ENCODE peak calls at places on chromosomes 2 and 18, in four cellular contexts. One of them, this sample, is unnamed.

GRCh38 chr2:162710282-162710891 is 128.2 kb downstream of the KCNH7 start:
- DNase-seq in adrenal gland: no peak
- DNase-seq in bronchial epithelial cell: peak
- DNase-seq in tibial nerve: no peak
- DNase-seq in this sample: no peak

GRCh38 chr18:25686960-25687520 is 335.1 kb upstream of the ZNF521 start:
- DNase-seq in adrenal gland: no peak
- DNase-seq in bronchial epithelial cell: no peak
- DNase-seq in tibial nerve: no peak
- DNase-seq in this sample: peak

GRCh38 chr2:127332335-127332734 is 38.4 kb upstream of the ERCC3 start:
- DNase-seq in adrenal gland: no peak
- DNase-seq in bronchial epithelial cell: no peak
- DNase-seq in tibial nerve: no peak
- DNase-seq in this sample: no peak

GRCh38 chr18:36593641-36594040 is 235.2 kb downstream of the TPGS2 start:
- DNase-seq in adrenal gland: no peak
- DNase-seq in bronchial epithelial cell: no peak
- DNase-seq in tibial nerve: no peak
- DNase-seq in this sample: no peak

GRCh38 chr2:207107551-207107950 is 58.2 kb downstream of the KLF7 start:
- DNase-seq in adrenal gland: no peak
- DNase-seq in bronchial epithelial cell: no peak
- DNase-seq in tibial nerve: no peak
- DNase-seq in this sample: no peak

GRCh38 chr18:70420151-70420898 is 131.5 kb downstream of the SOCS6 start:
- DNase-seq in adrenal gland: no peak
- DNase-seq in bronchial epithelial cell: peak
- DNase-seq in tibial nerve: no peak
- DNase-seq in this sample: peak

GRCh38 chr2:152471499-152471898 is 136.5 kb downstream of the FMNL2 start:
- DNase-seq in adrenal gland: no peak
- DNase-seq in bronchial epithelial cell: no peak
- DNase-seq in tibial nerve: no peak
- DNase-seq in this sample: no peak

GRCh38 chr2:11582526-11583202 is 48.8 kb downstream of the GREB1 start:
- DNase-seq in adrenal gland: peak
- DNase-seq in bronchial epithelial cell: peak
- DNase-seq in tibial nerve: peak
- DNase-seq in this sample: peak

GRCh38 chr2:235238537-235238936 is 255.3 kb upstream of the AGAP1 start:
- DNase-seq in adrenal gland: peak
- DNase-seq in bronchial epithelial cell: no peak
- DNase-seq in tibial nerve: peak
- DNase-seq in this sample: peak

GRCh38 chr2:241577413-241578122 is 19.0 kb downstream of the BOK start:
- DNase-seq in adrenal gland: no peak
- DNase-seq in bronchial epithelial cell: no peak
- DNase-seq in tibial nerve: no peak
- DNase-seq in this sample: peak

GRCh38 chr2:157990173-157990572 is 111.5 kb upstream of the UPP2 start:
- DNase-seq in adrenal gland: no peak
- DNase-seq in bronchial epithelial cell: no peak
- DNase-seq in tibial nerve: no peak
- DNase-seq in this sample: no peak

GRCh38 chr2:212777020-212777491 is 238.5 kb upstream of the ERBB4 start:
- DNase-seq in adrenal gland: no peak
- DNase-seq in bronchial epithelial cell: peak
- DNase-seq in tibial nerve: no peak
- DNase-seq in this sample: peak

GRCh38 chr18:79952996-79953559 is 1.6 kb upstream of the SLC66A2 start:
- DNase-seq in adrenal gland: peak
- DNase-seq in bronchial epithelial cell: no peak
- DNase-seq in tibial nerve: no peak
- DNase-seq in this sample: no peak

GRCh38 chr18:52701219-52701935 is 361.4 kb downstream of the DCC start:
- DNase-seq in adrenal gland: no peak
- DNase-seq in bronchial epithelial cell: no peak
- DNase-seq in tibial nerve: no peak
- DNase-seq in this sample: no peak

GRCh38 chr2:78707776-78708386 is 317.6 kb upstream of the REG3G start:
- DNase-seq in adrenal gland: no peak
- DNase-seq in bronchial epithelial cell: no peak
- DNase-seq in tibial nerve: no peak
- DNase-seq in this sample: no peak

GRCh38 chr2:112293636-112294401 is 18.4 kb downstream of the ZC3H6 start:
- DNase-seq in adrenal gland: no peak
- DNase-seq in bronchial epithelial cell: no peak
- DNase-seq in tibial nerve: no peak
- DNase-seq in this sample: no peak

GRCh38 chr18:12391487-12392136 is 14.6 kb upstream of the AFG3L2 start:
- DNase-seq in adrenal gland: peak
- DNase-seq in bronchial epithelial cell: peak
- DNase-seq in tibial nerve: no peak
- DNase-seq in this sample: peak

GRCh38 chr18:8770655-8771054 is 65.3 kb downstream of the MTCL1 start:
- DNase-seq in adrenal gland: no peak
- DNase-seq in bronchial epithelial cell: no peak
- DNase-seq in tibial nerve: no peak
- DNase-seq in this sample: no peak

GRCh38 chr18:79916546-79917350 is 34.7 kb downstream of the SLC66A2 start:
- DNase-seq in adrenal gland: no peak
- DNase-seq in bronchial epithelial cell: no peak
- DNase-seq in tibial nerve: no peak
- DNase-seq in this sample: no peak

GRCh38 chr2:239876948-239877289 is 148.2 kb downstream of the NDUFA10 start:
- DNase-seq in adrenal gland: no peak
- DNase-seq in bronchial epithelial cell: no peak
- DNase-seq in tibial nerve: no peak
- DNase-seq in this sample: no peak

GRCh38 chr18:48470484-48471180 is 61.4 kb upstream of the ZBTB7C start:
- DNase-seq in adrenal gland: no peak
- DNase-seq in bronchial epithelial cell: no peak
- DNase-seq in tibial nerve: no peak
- DNase-seq in this sample: peak

GRCh38 chr2:119549236-119549635 is 5.0 kb downstream of the CFAP221 start:
- DNase-seq in adrenal gland: peak
- DNase-seq in bronchial epithelial cell: peak
- DNase-seq in tibial nerve: no peak
- DNase-seq in this sample: no peak

GRCh38 chr2:119196301-119197124 is 27.1 kb upstream of the STEAP3 start:
- DNase-seq in adrenal gland: no peak
- DNase-seq in bronchial epithelial cell: peak
- DNase-seq in tibial nerve: no peak
- DNase-seq in this sample: peak

GRCh38 chr2:167769020-167769419 is 478.4 kb downstream of the STK39 start:
- DNase-seq in adrenal gland: no peak
- DNase-seq in bronchial epithelial cell: no peak
- DNase-seq in tibial nerve: no peak
- DNase-seq in this sample: no peak

GRCh38 chr18:21273568-21273967 is 31.5 kb downstream of the GREB1L start:
- DNase-seq in adrenal gland: no peak
- DNase-seq in bronchial epithelial cell: no peak
- DNase-seq in tibial nerve: no peak
- DNase-seq in this sample: no peak

GRCh38 chr2:145685323-145686050 is 1165.6 kb upstream of the ZEB2 start:
- DNase-seq in adrenal gland: no peak
- DNase-seq in bronchial epithelial cell: peak
- DNase-seq in tibial nerve: no peak
- DNase-seq in this sample: no peak

GRCh38 chr2:86704482-86704971 is 15.6 kb upstream of the RMND5A start:
- DNase-seq in adrenal gland: peak
- DNase-seq in bronchial epithelial cell: peak
- DNase-seq in tibial nerve: no peak
- DNase-seq in this sample: peak

GRCh38 chr2:26068602-26069298 is 34.9 kb downstream of the RAB10 start:
- DNase-seq in adrenal gland: no peak
- DNase-seq in bronchial epithelial cell: peak
- DNase-seq in tibial nerve: no peak
- DNase-seq in this sample: peak

GRCh38 chr2:177204417-177204816 is 8.2 kb upstream of the HNRNPA3 start:
- DNase-seq in adrenal gland: no peak
- DNase-seq in bronchial epithelial cell: no peak
- DNase-seq in tibial nerve: no peak
- DNase-seq in this sample: no peak

GRCh38 chr2:137190411-137191190 is 425.3 kb downstream of the THSD7B start:
- DNase-seq in adrenal gland: no peak
- DNase-seq in bronchial epithelial cell: no peak
- DNase-seq in tibial nerve: no peak
- DNase-seq in this sample: no peak
- H3K4me3 ChIP-seq in adrenal gland: no peak
- H3K4me3 ChIP-seq in bronchial epithelial cell: no peak
- H3K4me3 ChIP-seq in tibial nerve: no peak
- H3K4me3 ChIP-seq in this sample: no peak

GRCh38 chr2:68423966-68424650 is 43.0 kb downstream of the FBXO48 start:
- DNase-seq in adrenal gland: no peak
- DNase-seq in bronchial epithelial cell: peak
- DNase-seq in tibial nerve: no peak
- DNase-seq in this sample: no peak
- H3K4me3 ChIP-seq in adrenal gland: no peak
- H3K4me3 ChIP-seq in bronchial epithelial cell: no peak
- H3K4me3 ChIP-seq in tibial nerve: no peak
- H3K4me3 ChIP-seq in this sample: no peak

GRCh38 chr2:133252770-133253355 is 315.4 kb downstream of the NCKAP5 start:
- DNase-seq in adrenal gland: no peak
- DNase-seq in bronchial epithelial cell: no peak
- DNase-seq in tibial nerve: no peak
- DNase-seq in this sample: no peak

GRCh38 chr2:133249362-133249761 is 318.9 kb downstream of the NCKAP5 start:
- DNase-seq in adrenal gland: no peak
- DNase-seq in bronchial epithelial cell: peak
- DNase-seq in tibial nerve: no peak
- DNase-seq in this sample: no peak

GRCh38 chr2:133248264-133248663 is 320.0 kb downstream of the NCKAP5 start:
- DNase-seq in adrenal gland: no peak
- DNase-seq in bronchial epithelial cell: no peak
- DNase-seq in tibial nerve: no peak
- DNase-seq in this sample: no peak

DNA sequence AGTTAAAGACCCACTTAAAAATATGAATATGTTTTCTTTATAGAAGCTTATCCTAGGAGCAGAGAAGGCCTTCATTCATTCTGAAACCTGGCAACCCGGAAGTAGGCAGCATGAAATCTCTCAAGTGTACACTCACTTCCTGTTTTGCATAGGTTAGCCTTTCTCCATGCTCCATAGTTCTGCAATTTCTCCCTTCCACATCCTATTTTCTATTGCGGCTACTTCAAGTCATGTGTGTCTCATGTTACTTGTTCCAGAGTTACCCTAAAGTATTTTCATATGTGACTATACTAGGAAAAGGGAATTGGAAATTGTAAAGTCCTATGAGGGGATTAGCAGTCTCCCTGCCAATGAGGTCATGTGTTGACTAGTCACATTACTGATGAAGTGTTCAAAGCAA is 320.6 kb downstream of the NCKAP5 start:
- DNase-seq in adrenal gland: peak
- DNase-seq in bronchial epithelial cell: peak
- DNase-seq in tibial nerve: no peak
- DNase-seq in this sample: no peak
- H3K4me3 ChIP-seq in adrenal gland: no peak
- H3K4me3 ChIP-seq in bronchial epithelial cell: no peak
- H3K4me3 ChIP-seq in tibial nerve: no peak
- H3K4me3 ChIP-seq in this sample: no peak

DNA sequence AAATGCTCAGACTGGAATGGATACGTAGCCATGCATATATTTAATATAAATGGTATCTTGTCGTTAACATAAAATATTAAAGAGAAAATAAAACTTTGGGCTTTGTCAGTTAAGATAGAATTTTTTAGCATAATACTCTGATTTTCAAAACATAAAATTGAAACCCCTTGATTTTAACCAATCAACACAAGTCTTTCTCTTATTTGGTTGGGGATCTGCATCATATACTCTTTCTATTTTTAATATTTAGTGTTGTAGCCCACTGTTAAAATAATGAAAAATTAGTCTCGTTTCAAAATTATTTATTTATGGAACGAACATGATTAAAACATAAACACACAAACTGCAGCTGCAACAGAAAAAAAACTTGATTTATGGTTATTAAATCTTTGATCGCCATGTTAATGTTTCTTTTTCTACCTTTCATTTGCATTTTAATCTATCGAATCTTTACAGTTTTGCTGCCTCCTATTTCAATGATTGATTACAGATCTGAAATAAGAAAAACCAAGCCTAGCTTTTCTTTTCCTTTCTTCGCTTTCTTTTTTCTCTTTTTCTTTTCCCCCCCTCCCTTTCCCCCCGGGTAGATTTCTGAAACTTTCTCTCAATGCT is 145.5 kb downstream of the MEIS1 start:
- DNase-seq in adrenal gland: no peak
- DNase-seq in bronchial epithelial cell: no peak
- DNase-seq in tibial nerve: no peak
- DNase-seq in this sample: no peak
- H3K4me3 ChIP-seq in adrenal gland: no peak
- H3K4me3 ChIP-seq in bronchial epithelial cell: no peak
- H3K4me3 ChIP-seq in tibial nerve: no peak
- H3K4me3 ChIP-seq in this sample: peak

DNA sequence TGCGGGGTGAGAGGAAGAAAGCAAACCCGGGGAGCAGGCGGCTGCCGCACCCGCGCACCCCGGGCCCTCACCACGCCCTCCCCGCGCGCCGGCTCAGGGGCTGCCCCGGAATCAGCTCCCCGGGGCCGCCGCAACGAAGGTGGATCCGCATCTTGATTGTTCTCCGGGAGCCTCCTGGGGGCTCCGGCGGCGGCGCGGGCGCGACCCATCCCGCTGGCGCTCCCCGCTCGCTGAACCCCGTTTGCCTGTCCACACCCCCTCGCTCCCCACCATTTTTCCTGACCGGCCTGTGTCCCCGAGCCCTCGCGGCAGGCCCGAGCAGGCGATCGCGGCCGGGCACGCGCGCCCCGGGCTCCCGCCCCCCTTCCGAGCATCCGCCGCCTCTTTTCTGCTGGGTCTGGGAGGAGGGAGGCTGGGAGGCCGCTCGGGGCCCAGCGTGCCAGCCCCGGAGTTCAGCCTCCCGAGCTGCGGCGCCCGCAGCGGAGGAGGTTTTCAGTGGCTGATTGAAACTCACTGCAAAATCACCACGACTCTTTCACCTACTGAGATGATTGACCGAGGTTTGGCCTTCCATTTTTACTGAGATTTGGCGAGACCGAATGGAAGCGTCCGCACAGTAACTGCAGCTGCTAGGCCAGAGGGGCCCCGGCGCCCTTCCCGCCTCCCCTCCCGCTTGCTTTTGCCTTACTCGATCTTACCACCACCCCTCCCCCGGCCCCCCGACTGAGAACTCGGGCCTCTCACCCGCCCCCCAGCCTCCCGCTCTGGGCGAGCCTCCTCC is 4.7 kb downstream of the SOX11 start:
- DNase-seq in adrenal gland: no peak
- DNase-seq in bronchial epithelial cell: no peak
- DNase-seq in tibial nerve: no peak
- DNase-seq in this sample: peak
- H3K4me3 ChIP-seq in adrenal gland: no peak
- H3K4me3 ChIP-seq in bronchial epithelial cell: no peak
- H3K4me3 ChIP-seq in tibial nerve: peak
- H3K4me3 ChIP-seq in this sample: peak